ENCODE peak calls at places on chromosome 5, in eight cellular contexts. B, U, O, Z, T, E, N and S are unnamed samples. For H3K27me3, the result is how much of the 10 kb centered on the place peaks cover.

GRCh38 chr5:5736007-5736406 is 313.5 kb downstream of the ICE1 start:
- DNase-seq in B (no peak), T (no peak), N (no peak), E (no peak), O (no peak), Z (no peak), U (no peak), S (no peak)

GRCh38 chr5:132271251-132272246 is 14.1 kb downstream of the PDLIM4 start:
- DNase-seq in O (no peak), Z (no peak), T (peak), B (no peak), U (no peak), E (no peak), N (no peak), S (no peak)

GRCh38 chr5:102910240-102911226 is 155.4 kb downstream of the PAM start:
- DNase-seq in T (no peak), Z (peak), U (no peak), B (no peak), O (no peak), E (no peak), N (no peak), S (no peak)

GRCh38 chr5:79508794-79509193 is 5.1 kb downstream of the HOMER1 start:
- DNase-seq in E (no peak), B (no peak), U (no peak), N (no peak), Z (no peak), O (no peak), T (no peak), S (no peak)

GRCh38 chr5:73139485-73139884 is 19.1 kb downstream of the TMEM171 start:
- DNase-seq in B (no peak), N (no peak), O (no peak), E (no peak), T (no peak), Z (no peak), U (peak), S (no peak)

GRCh38 chr5:92634883-92635282 is 946.1 kb downstream of the NR2F1-AS1 start:
- DNase-seq in O (no peak), Z (no peak), T (no peak), N (no peak), B (no peak), U (peak), E (no peak), S (no peak)

GRCh38 chr5:82204567-82204966 is 73.6 kb downstream of the RPS23 start:
- DNase-seq in Z (no peak), E (no peak), U (no peak), B (no peak), N (no peak), T (no peak), O (no peak), S (no peak)

GRCh38 chr5:137615171-137615775 is 116.1 kb upstream of the SPOCK1 start:
- DNase-seq in Z (no peak), E (no peak), T (no peak), O (no peak), B (no peak), U (no peak), N (no peak), S (no peak)

GRCh38 chr5:16826379-16827125 is 109.5 kb downstream of the MYO10 start:
- DNase-seq in T (no peak), N (no peak), O (no peak), Z (no peak), U (no peak), B (no peak), E (no peak), S (no peak)

GRCh38 chr5:152170350-152170749 is 234.7 kb downstream of the NMUR2 start:
- DNase-seq in U (no peak), T (no peak), B (no peak), O (no peak), Z (no peak), N (no peak), E (peak), S (no peak)

GRCh38 chr5:147756566-147756965 is 26.0 kb downstream of the JAKMIP2 start:
- DNase-seq in U (no peak), E (no peak), T (no peak), N (no peak), Z (no peak), B (no peak), O (no peak), S (no peak)

GRCh38 chr5:142869883-142870282 is 99.7 kb downstream of the ARHGAP26 start:
- DNase-seq in E (peak), T (no peak), O (no peak), N (no peak), U (peak), B (no peak), Z (no peak), S (no peak)

GRCh38 chr5:44246986-44247385 is 142.2 kb downstream of the FGF10 start:
- DNase-seq in T (no peak), E (no peak), Z (no peak), N (no peak), B (no peak), O (no peak), U (no peak), S (no peak)

GRCh38 chr5:78806544-78806943 is 158.0 kb upstream of the LHFPL2 start:
- DNase-seq in B (no peak), E (no peak), O (no peak), Z (no peak), N (no peak), U (no peak), T (no peak), S (no peak)

GRCh38 chr5:113293068-113293571 is 141.7 kb downstream of the TSSK1B start:
- DNase-seq in N (peak), U (no peak), O (no peak), E (no peak), Z (peak), T (peak), B (no peak), S (no peak)

GRCh38 chr5:89556215-89557009 is 673.4 kb upstream of the MEF2C start:
- DNase-seq in Z (no peak), O (no peak), B (no peak), T (no peak), E (no peak), U (no peak), N (no peak), S (no peak)

GRCh38 chr5:158928405-158928804 is 171.3 kb downstream of the EBF1 start:
- DNase-seq in N (no peak), O (no peak), T (no peak), B (no peak), U (no peak), Z (no peak), E (no peak), S (no peak)

GRCh38 chr5:102617857-102618187 is 119.0 kb upstream of the SLCO6A1 start:
- DNase-seq in U (no peak), B (no peak), N (no peak), O (no peak), E (no peak), Z (no peak), T (no peak), S (no peak)

GRCh38 chr5:86999951-87000350 is 267.7 kb upstream of the RASA1 start:
- DNase-seq in N (no peak), B (no peak), O (no peak), T (no peak), U (no peak), E (no peak), Z (no peak), S (no peak)

GRCh38 chr5:39331993-39332392 is 32.3 kb downstream of the C9 start:
- DNase-seq in Z (no peak), U (no peak), T (no peak), B (no peak), E (no peak), O (no peak), N (no peak), S (no peak)

DNA sequence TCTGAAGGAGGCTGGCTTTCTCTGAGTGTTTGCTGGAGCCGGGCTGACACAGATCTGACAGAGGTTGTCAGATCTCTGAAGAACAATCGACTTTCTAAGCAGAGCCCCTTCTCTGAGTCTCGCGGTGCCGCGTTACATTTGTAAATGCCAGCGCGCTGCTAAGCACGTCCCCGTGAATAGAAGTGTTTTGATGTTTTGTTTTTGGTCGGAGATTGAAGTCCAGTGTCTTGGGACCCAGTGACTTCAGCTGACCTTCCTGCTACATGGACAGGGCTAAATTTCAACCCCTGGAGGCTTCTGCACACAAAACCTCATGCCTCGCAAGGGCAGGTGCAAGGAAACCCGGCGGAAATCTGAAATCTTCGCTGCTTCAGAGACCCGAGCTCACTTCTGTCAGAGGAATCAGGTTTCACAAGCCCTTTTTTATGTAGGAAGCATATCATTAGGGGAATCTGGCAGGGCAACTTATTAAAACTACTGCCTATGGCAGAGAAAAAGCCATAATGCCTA is 27.2 kb downstream of the NEUROG1 start:
- DNase-seq in N (no peak), E (no peak), U (no peak), O (no peak), T (peak), Z (no peak), B (no peak), S (no peak)
- H3K27me3 ChIP-seq in N (under half), E (half or more), U (under half), O (under half), T (half or more), Z (under half), B (half or more), S (under half)

GRCh38 chr5:40755407-40756365 is at the start of gene TTC33:
- DNase-seq in U (peak), B (peak), T (peak), Z (peak), O (peak), E (peak), N (peak), S (peak)

GRCh38 chr5:40755093-40755406 is 711 bp downstream of the TTC33 start:
- DNase-seq in B (peak), N (peak), U (peak), Z (peak), E (peak), O (peak), T (peak), S (peak)

GRCh38 chr5:40757400-40757799 is 1.6 kb upstream of the TTC33 start:
- DNase-seq in N (no peak), Z (no peak), U (no peak), E (no peak), B (no peak), O (no peak), T (no peak), S (no peak)

GRCh38 chr5:40754381-40755092 is 1.2 kb downstream of the TTC33 start:
- DNase-seq in Z (peak), O (no peak), T (no peak), N (peak), E (no peak), U (peak), B (no peak), S (no peak)
- H3K4me3 ChIP-seq in Z (no peak), O (peak), T (peak), N (peak), E (peak), U (peak), B (peak), S (peak)

GRCh38 chr5:3593771-3594513 is 1.7 kb upstream of the IRX1 start:
- DNase-seq in T (peak), O (no peak), U (no peak), N (no peak), E (no peak), Z (peak), B (no peak), S (no peak)

GRCh38 chr5:3592298-3592697 is 3.3 kb upstream of the IRX1 start:
- DNase-seq in T (peak), E (no peak), O (no peak), U (no peak), B (no peak), Z (peak), N (no peak), S (no peak)

GRCh38 chr5:3596261-3596825 is 711 bp downstream of the IRX1 start:
- DNase-seq in Z (peak), N (no peak), T (peak), E (no peak), U (no peak), B (no peak), O (no peak), S (no peak)

GRCh38 chr5:3595102-3595961 is at the start of gene IRX1:
- DNase-seq in N (no peak), T (peak), E (no peak), B (no peak), O (no peak), Z (peak), U (no peak), S (no peak)

DNA sequence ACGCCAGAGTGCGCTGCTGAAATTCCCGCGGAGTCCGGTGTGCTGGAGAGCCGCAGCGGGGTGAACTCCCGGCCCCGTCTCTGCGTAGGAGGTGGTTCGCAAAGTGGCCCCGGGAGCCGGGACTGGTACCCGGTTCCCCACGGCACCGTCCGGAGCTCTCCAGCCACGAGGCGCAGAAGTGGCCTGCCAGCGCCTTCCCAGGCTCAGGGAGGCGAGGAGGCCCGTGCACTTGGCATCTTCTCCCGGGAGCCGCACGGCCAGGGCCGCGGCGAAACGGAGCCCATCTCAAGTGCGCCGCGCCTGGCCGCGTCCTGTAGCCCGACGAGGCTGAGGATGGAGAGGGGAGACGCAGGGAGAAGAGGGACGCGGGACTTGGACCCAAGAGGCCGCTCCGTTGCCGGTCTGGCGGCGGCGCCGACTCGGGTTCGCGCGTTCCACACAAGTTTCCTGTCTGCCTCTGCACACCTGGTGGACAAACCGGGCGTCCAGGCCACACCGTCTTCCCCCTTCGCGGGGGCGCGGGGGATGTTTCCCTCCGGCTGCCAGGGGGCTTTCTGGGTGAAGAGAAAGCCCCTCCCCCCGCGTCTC is 1.0 kb upstream of the IRX1 start:
- DNase-seq in Z (peak), T (peak), E (no peak), O (no peak), N (no peak), U (no peak), B (no peak), S (peak)
- H3K27me3 ChIP-seq in Z (half or more), T (half or more), E (half or more), O (under half), N (under half), U (half or more), B (half or more), S (half or more)

GRCh38 chr5:124060010-124060409 is 548.0 kb downstream of the CSNK1G3 start:
- DNase-seq in N (no peak), U (no peak), Z (no peak), T (no peak), E (no peak), O (no peak), B (no peak), S (no peak)

GRCh38 chr5:124056326-124057160 is 544.6 kb downstream of the CSNK1G3 start:
- DNase-seq in O (no peak), U (no peak), Z (no peak), B (no peak), E (no peak), N (no peak), T (no peak), S (peak)

GRCh38 chr5:124057815-124058231 is 545.8 kb downstream of the CSNK1G3 start:
- DNase-seq in T (no peak), O (no peak), B (no peak), N (no peak), E (no peak), U (no peak), Z (no peak), S (no peak)

GRCh38 chr5:124059200-124059599 is 547.2 kb downstream of the CSNK1G3 start:
- DNase-seq in T (no peak), E (no peak), Z (no peak), N (no peak), U (no peak), B (no peak), O (no peak), S (no peak)

DNA sequence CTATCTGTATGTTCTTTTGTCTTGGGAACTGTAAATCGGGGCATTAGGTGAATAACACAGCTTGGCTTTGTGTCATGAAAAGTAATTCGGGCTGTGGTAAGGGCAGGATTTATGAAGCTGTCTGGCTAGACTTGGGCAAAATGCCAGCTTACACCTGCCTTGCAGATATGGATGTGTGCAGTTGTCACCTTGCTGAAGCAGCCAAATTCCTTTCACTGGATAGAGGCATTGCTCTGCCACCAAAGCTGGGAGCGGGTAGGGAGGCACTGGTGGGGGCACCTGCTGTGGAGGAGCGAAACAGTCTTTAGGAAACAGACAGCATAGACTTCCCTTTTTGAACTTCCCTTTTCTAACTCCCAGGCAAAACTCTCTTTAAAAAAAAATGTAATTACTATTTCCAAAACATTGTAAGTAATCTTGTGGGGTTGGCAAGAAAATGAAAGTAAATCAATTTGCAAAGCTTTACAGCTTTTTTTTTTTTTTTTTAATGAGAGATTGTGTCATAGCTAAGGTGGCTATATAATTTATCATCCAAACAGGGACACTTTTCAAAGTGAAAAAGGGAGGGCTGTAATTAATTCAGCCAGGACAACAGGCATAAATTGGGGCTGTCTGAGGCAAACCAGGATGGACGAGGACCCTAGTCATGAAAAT is 545.3 kb downstream of the CSNK1G3 start:
- DNase-seq in B (no peak), Z (no peak), O (no peak), T (no peak), N (no peak), U (peak), E (peak), S (peak)
- H3K4me3 ChIP-seq in B (no peak), Z (no peak), O (no peak), T (no peak), N (no peak), U (no peak), E (peak), S (peak)